ENCODE peak calls at places on chromosomes 13 and 19, in eight cellular contexts. One of them, this sample, is unnamed.

GRCh38 chr13:20461860-20462532 is 63.7 kb downstream of the CRYL1 start:
- DNase-seq in immature natural killer cell: no peak
- DNase-seq in CD8-positive, alpha-beta T cell: no peak
- DNase-seq in GM03348: no peak
- DNase-seq in omental fat pad: no peak
- DNase-seq in adrenal gland: no peak
- DNase-seq in germinal center: no peak
- DNase-seq in endodermal cell: no peak
- DNase-seq in this sample: no peak

GRCh38 chr19:54439174-54439851 is 9.7 kb upstream of the LENG8 start:
- DNase-seq in adrenal gland: no peak
- DNase-seq in germinal center: no peak
- DNase-seq in omental fat pad: no peak
- DNase-seq in immature natural killer cell: no peak
- DNase-seq in GM03348: no peak
- DNase-seq in endodermal cell: peak
- DNase-seq in CD8-positive, alpha-beta T cell: no peak
- DNase-seq in this sample: no peak

GRCh38 chr13:81388400-81388799 is 1047.5 kb upstream of the SPRY2 start:
- DNase-seq in omental fat pad: no peak
- DNase-seq in immature natural killer cell: no peak
- DNase-seq in GM03348: no peak
- DNase-seq in CD8-positive, alpha-beta T cell: no peak
- DNase-seq in endodermal cell: no peak
- DNase-seq in germinal center: no peak
- DNase-seq in adrenal gland: no peak
- DNase-seq in this sample: no peak

GRCh38 chr19:30888937-30889336 is 460.3 kb downstream of the TSHZ3 start:
- DNase-seq in omental fat pad: no peak
- DNase-seq in GM03348: no peak
- DNase-seq in immature natural killer cell: no peak
- DNase-seq in endodermal cell: peak
- DNase-seq in CD8-positive, alpha-beta T cell: no peak
- DNase-seq in germinal center: no peak
- DNase-seq in adrenal gland: no peak
- DNase-seq in this sample: no peak

GRCh38 chr19:39212377-39212742 is 8.3 kb upstream of the SYCN start:
- DNase-seq in CD8-positive, alpha-beta T cell: peak
- DNase-seq in germinal center: no peak
- DNase-seq in endodermal cell: peak
- DNase-seq in immature natural killer cell: peak
- DNase-seq in GM03348: no peak
- DNase-seq in adrenal gland: no peak
- DNase-seq in omental fat pad: no peak
- DNase-seq in this sample: no peak

GRCh38 chr13:92538164-92538563 is 688.4 kb upstream of the GPC6 start:
- DNase-seq in immature natural killer cell: no peak
- DNase-seq in adrenal gland: no peak
- DNase-seq in CD8-positive, alpha-beta T cell: no peak
- DNase-seq in germinal center: no peak
- DNase-seq in GM03348: no peak
- DNase-seq in omental fat pad: no peak
- DNase-seq in endodermal cell: no peak
- DNase-seq in this sample: no peak

GRCh38 chr13:105502193-105502592 is 1033.3 kb downstream of the EFNB2 start:
- DNase-seq in immature natural killer cell: no peak
- DNase-seq in germinal center: no peak
- DNase-seq in CD8-positive, alpha-beta T cell: no peak
- DNase-seq in adrenal gland: no peak
- DNase-seq in omental fat pad: no peak
- DNase-seq in GM03348: no peak
- DNase-seq in endodermal cell: peak
- DNase-seq in this sample: no peak

GRCh38 chr19:524062-524674 is 7.4 kb upstream of the CDC34 start:
- DNase-seq in germinal center: no peak
- DNase-seq in endodermal cell: no peak
- DNase-seq in CD8-positive, alpha-beta T cell: no peak
- DNase-seq in immature natural killer cell: no peak
- DNase-seq in adrenal gland: no peak
- DNase-seq in omental fat pad: no peak
- DNase-seq in GM03348: no peak
- DNase-seq in this sample: no peak

GRCh38 chr19:15469513-15470297 is 5.4 kb upstream of the RASAL3 start:
- DNase-seq in immature natural killer cell: peak
- DNase-seq in omental fat pad: no peak
- DNase-seq in germinal center: no peak
- DNase-seq in adrenal gland: no peak
- DNase-seq in GM03348: peak
- DNase-seq in CD8-positive, alpha-beta T cell: peak
- DNase-seq in endodermal cell: peak
- DNase-seq in this sample: no peak

GRCh38 chr19:15398501-15399233 is 19.1 kb upstream of the AKAP8 start:
- DNase-seq in immature natural killer cell: no peak
- DNase-seq in GM03348: no peak
- DNase-seq in germinal center: no peak
- DNase-seq in endodermal cell: peak
- DNase-seq in omental fat pad: no peak
- DNase-seq in CD8-positive, alpha-beta T cell: no peak
- DNase-seq in adrenal gland: peak
- DNase-seq in this sample: peak

GRCh38 chr13:60134376-60134775 is 29.4 kb downstream of the DIAPH3 start:
- DNase-seq in CD8-positive, alpha-beta T cell: no peak
- DNase-seq in adrenal gland: no peak
- DNase-seq in germinal center: no peak
- DNase-seq in omental fat pad: no peak
- DNase-seq in immature natural killer cell: peak
- DNase-seq in endodermal cell: peak
- DNase-seq in GM03348: peak
- DNase-seq in this sample: no peak

GRCh38 chr13:98482476-98483444 is 94.1 kb downstream of the STK24 start:
- DNase-seq in endodermal cell: peak
- DNase-seq in adrenal gland: peak
- DNase-seq in GM03348: peak
- DNase-seq in omental fat pad: no peak
- DNase-seq in immature natural killer cell: no peak
- DNase-seq in germinal center: no peak
- DNase-seq in CD8-positive, alpha-beta T cell: no peak
- DNase-seq in this sample: peak

GRCh38 chr13:113820813-113821651 is 42.8 kb downstream of the GAS6 start:
- DNase-seq in adrenal gland: peak
- DNase-seq in immature natural killer cell: no peak
- DNase-seq in GM03348: peak
- DNase-seq in omental fat pad: no peak
- DNase-seq in endodermal cell: no peak
- DNase-seq in germinal center: no peak
- DNase-seq in CD8-positive, alpha-beta T cell: no peak
- DNase-seq in this sample: peak

GRCh38 chr19:55383279-55383788 is 758 bp downstream of the TMEM238 start:
- DNase-seq in immature natural killer cell: no peak
- DNase-seq in omental fat pad: no peak
- DNase-seq in GM03348: no peak
- DNase-seq in endodermal cell: peak
- DNase-seq in adrenal gland: peak
- DNase-seq in germinal center: no peak
- DNase-seq in CD8-positive, alpha-beta T cell: peak
- DNase-seq in this sample: no peak

GRCh38 chr19:2492870-2493269 is 16.9 kb downstream of the GADD45B start:
- DNase-seq in immature natural killer cell: no peak
- DNase-seq in GM03348: no peak
- DNase-seq in germinal center: no peak
- DNase-seq in adrenal gland: no peak
- DNase-seq in endodermal cell: no peak
- DNase-seq in omental fat pad: no peak
- DNase-seq in CD8-positive, alpha-beta T cell: no peak
- DNase-seq in this sample: peak

GRCh38 chr13:58343081-58343480 is 711.5 kb downstream of the PCDH17 start:
- DNase-seq in adrenal gland: no peak
- DNase-seq in CD8-positive, alpha-beta T cell: no peak
- DNase-seq in endodermal cell: no peak
- DNase-seq in omental fat pad: no peak
- DNase-seq in germinal center: no peak
- DNase-seq in GM03348: no peak
- DNase-seq in immature natural killer cell: no peak
- DNase-seq in this sample: no peak

GRCh38 chr13:30334663-30335386 is 27.5 kb upstream of the KATNAL1 start:
- DNase-seq in immature natural killer cell: peak
- DNase-seq in CD8-positive, alpha-beta T cell: no peak
- DNase-seq in adrenal gland: no peak
- DNase-seq in endodermal cell: peak
- DNase-seq in GM03348: no peak
- DNase-seq in germinal center: no peak
- DNase-seq in omental fat pad: no peak
- DNase-seq in this sample: no peak

GRCh38 chr13:87778128-87778527 is 107.0 kb downstream of the SLITRK5 start:
- DNase-seq in adrenal gland: no peak
- DNase-seq in germinal center: no peak
- DNase-seq in omental fat pad: no peak
- DNase-seq in endodermal cell: no peak
- DNase-seq in GM03348: no peak
- DNase-seq in CD8-positive, alpha-beta T cell: no peak
- DNase-seq in immature natural killer cell: no peak
- DNase-seq in this sample: no peak

GRCh38 chr19:43432866-43433673 is 18.4 kb downstream of the TEX101 start:
- DNase-seq in germinal center: peak
- DNase-seq in GM03348: peak
- DNase-seq in endodermal cell: peak
- DNase-seq in immature natural killer cell: peak
- DNase-seq in adrenal gland: peak
- DNase-seq in omental fat pad: peak
- DNase-seq in CD8-positive, alpha-beta T cell: peak
- DNase-seq in this sample: peak